ENCODE peak calls at places on chromosomes 4 and X, in five cellular contexts. W, C, O, M and Z are unnamed samples.

GRCh38 chr4:161931089-161931488 is 232.7 kb downstream of the FSTL5 start:
- DNase-seq in W (no peak), C (no peak), O (no peak), M (no peak), Z (no peak)

GRCh38 chr4:95729596-95729995 is 110.3 kb upstream of the PDHA2 start:
- DNase-seq in W (no peak), C (no peak), O (no peak), M (no peak), Z (peak)

GRCh38 chr4:156778606-156779005 is 193.0 kb downstream of the PDGFC start:
- DNase-seq in W (no peak), C (no peak), O (no peak), M (peak), Z (no peak)

GRCh38 chr4:61984260-61984909 is 784.3 kb downstream of the ADGRL3 start:
- DNase-seq in W (no peak), C (no peak), O (no peak), M (no peak), Z (peak)

GRCh38 chr4:15303052-15303641 is 124.7 kb upstream of the C1QTNF7 start:
- DNase-seq in W (no peak), C (no peak), O (peak), M (peak), Z (no peak)

GRCh38 chrX:118459494-118459893 is 36.1 kb upstream of the DOCK11 start:
- DNase-seq in W (peak), C (peak), O (peak), M (peak), Z (peak)

GRCh38 chr4:52273885-52274284 is 222.8 kb downstream of the SPATA18 start:
- DNase-seq in W (no peak), C (no peak), O (no peak), M (no peak), Z (no peak)

GRCh38 chr4:40749717-40750460 is at the start of gene NSUN7:
- DNase-seq in W (no peak), C (no peak), O (peak), M (no peak), Z (peak)

GRCh38 chrX:69298466-69299140 is 133.3 kb upstream of the PJA1 start:
- DNase-seq in W (no peak), C (no peak), O (no peak), M (no peak), Z (no peak)

GRCh38 chr4:124306352-124306751 is 406.2 kb downstream of the ANKRD50 start:
- DNase-seq in W (no peak), C (no peak), O (no peak), M (no peak), Z (no peak)

GRCh38 chr4:124304936-124305335 is 407.6 kb downstream of the ANKRD50 start:
- DNase-seq in W (no peak), C (no peak), O (no peak), M (no peak), Z (no peak)

GRCh38 chr4:124307143-124307542 is 405.4 kb downstream of the ANKRD50 start:
- DNase-seq in W (no peak), C (no peak), O (no peak), M (no peak), Z (no peak)
- TF ChIP-seq JUNB in W (no peak), C (no peak), O (no peak), M (no peak), Z (no peak)

GRCh38 chr4:22556411-22556969 is 40.6 kb upstream of the ADGRA3 start:
- DNase-seq in W (no peak), C (no peak), O (no peak), M (no peak), Z (no peak)

GRCh38 chr4:22552802-22553201 is 36.9 kb upstream of the ADGRA3 start:
- DNase-seq in W (no peak), C (no peak), O (no peak), M (peak), Z (peak)

GRCh38 chr4:22554670-22555069 is 38.8 kb upstream of the ADGRA3 start:
- DNase-seq in W (no peak), C (no peak), O (no peak), M (no peak), Z (no peak)

GRCh38 chr4:22553560-22553959 is 37.7 kb upstream of the ADGRA3 start:
- DNase-seq in W (no peak), C (no peak), O (no peak), M (no peak), Z (no peak)

DNA sequence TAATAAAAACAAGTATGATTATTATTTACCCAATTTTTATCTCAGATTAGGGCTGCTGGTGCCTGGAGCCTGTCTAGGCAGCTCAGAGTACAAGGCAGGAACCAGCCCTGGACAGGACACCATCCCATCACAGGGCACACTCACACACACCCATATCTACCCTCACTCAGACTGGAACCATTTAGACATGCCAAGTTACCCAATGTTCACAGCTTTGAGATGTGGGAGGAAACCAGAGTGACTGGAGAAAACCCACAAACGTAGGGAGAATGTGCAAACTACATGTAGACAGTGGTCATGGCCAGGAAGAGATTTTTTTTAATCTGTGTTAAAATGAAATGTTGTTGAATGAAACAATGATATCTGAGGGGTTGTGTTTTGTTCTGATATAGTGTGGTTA is 35.7 kb upstream of the ADGRA3 start:
- DNase-seq in W (no peak), C (no peak), O (no peak), M (no peak), Z (no peak)
- H3K27ac ChIP-seq in W (no peak), C (no peak), O (no peak), M (no peak), Z (no peak)

GRCh38 chrX:119760026-119760902 is 1.9 kb downstream of the SOWAHD start:
- DNase-seq in W (no peak), C (no peak), O (no peak), M (no peak), Z (no peak)

GRCh38 chrX:119757646-119757978 is 776 bp upstream of the SOWAHD start:
- DNase-seq in W (no peak), C (no peak), O (no peak), M (no peak), Z (peak)

GRCh38 chrX:119757979-119758681 is at the start of gene SOWAHD:
- DNase-seq in W (no peak), C (peak), O (no peak), M (peak), Z (peak)

GRCh38 chrX:119758682-119759332 is 419 bp downstream of the SOWAHD start:
- DNase-seq in W (no peak), C (peak), O (no peak), M (no peak), Z (peak)

GRCh38 chrX:119759333-119759766 is 962 bp downstream of the SOWAHD start:
- DNase-seq in W (no peak), C (no peak), O (no peak), M (no peak), Z (peak)
- TF ChIP-seq JUNB in W (no peak), C (no peak), O (no peak), M (no peak), Z (no peak)

DNA sequence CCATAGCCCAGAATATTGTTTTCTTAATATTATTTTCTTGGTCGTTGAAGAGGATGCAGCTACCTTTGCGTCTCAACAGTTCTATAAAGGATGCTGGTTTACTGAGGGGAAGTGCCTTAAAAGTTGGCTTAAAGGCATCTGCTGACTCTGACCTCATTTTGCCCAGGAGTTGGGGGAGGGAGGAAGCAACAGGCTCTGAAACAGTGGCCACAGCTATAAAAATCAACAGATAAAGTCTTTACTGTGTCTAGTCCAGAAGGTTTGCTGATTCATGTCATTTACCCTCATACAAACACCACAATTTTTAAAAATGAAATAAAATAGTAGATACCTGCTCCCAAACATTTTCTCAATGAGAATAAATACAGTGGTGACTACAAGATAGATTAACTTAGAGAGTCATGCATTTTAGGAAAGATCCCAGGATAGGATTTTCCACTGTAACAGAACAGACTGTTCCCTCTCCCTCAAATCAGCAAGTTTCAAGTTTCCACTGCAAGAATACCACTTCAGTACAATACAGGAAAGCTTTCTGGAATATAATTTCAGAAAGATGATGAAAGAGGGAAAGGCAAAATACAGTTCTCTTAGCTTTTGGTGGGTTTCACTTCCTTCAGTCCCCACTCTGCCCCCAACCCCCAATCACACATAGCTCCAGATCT is 1.9 kb downstream of the PHKA1 start:
- DNase-seq in W (no peak), C (peak), O (no peak), M (no peak), Z (no peak)
- H3K27ac ChIP-seq in W (no peak), C (peak), O (peak), M (no peak), Z (no peak)

DNA sequence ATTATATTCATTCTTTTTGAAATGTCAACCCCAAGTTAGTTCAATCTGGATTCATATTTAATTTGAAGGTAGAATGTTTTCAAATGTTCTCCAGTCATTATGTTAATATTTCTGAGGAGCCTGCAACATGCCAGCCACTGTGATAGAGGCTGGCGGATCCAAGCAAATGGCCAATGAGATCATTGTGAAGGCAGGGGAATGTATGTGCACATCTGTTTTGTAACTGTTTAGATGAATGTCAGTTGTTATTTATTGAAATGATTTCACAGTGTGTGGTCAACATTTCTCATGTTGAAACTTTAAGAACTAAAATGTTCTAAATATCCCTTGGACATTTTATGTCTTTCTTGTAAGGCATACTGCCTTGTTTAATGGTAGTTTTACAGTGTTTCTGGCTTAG is 1.6 kb downstream of the CXCL1 start:
- DNase-seq in W (no peak), C (no peak), O (no peak), M (no peak), Z (no peak)
- TF ChIP-seq JUNB in W (no peak), C (no peak), O (no peak), M (no peak), Z (no peak)

GRCh38 chr4:152691761-152692160 is 12.0 kb upstream of the TMEM154 start:
- DNase-seq in W (no peak), C (no peak), O (no peak), M (peak), Z (no peak)
- H3K27ac ChIP-seq in W (no peak), C (no peak), O (no peak), M (no peak), Z (no peak)